ENCODE peak calls at places on chromosomes 11 and 22, in five cellular contexts. V is GM23248, Y is dorsolateral prefrontal cortex, K is cardiac muscle cell, E is RWPE1. P is an unnamed sample.

GRCh38 chr11:105713696-105714095 is 103.8 kb downstream of the GRIA4 start:
- DNase-seq in K (no peak), V (no peak), Y (no peak), E (no peak), P (no peak)

GRCh38 chr22:34833982-34834510 is 231.9 kb upstream of the ISX start:
- DNase-seq in E (no peak), Y (no peak), K (no peak), V (no peak), P (no peak)

GRCh38 chr11:95231881-95232605 is 1.0 kb upstream of the SESN3 start:
- DNase-seq in K (peak; percentile 67), V (peak; percentile 82), Y (peak; percentile 79), E (no peak), P (peak; percentile 70)

GRCh38 chr11:74319139-74319538 is 7.7 kb upstream of the P4HA3 start:
- DNase-seq in K (no peak), V (peak; percentile 97), E (peak; percentile 59), Y (no peak), P (no peak)

GRCh38 chr11:130528301-130528651 is 79.8 kb downstream of the ADAMTS15 start:
- DNase-seq in Y (no peak), K (no peak), V (no peak), E (no peak), P (no peak)

GRCh38 chr11:61460474-61460881 is 30.6 kb downstream of the SDHAF2 start:
- DNase-seq in K (no peak), Y (no peak), E (no peak), V (peak; percentile 75), P (peak; percentile 59)

GRCh38 chr11:762421-763072 is 14.7 kb downstream of the GATD1 start:
- DNase-seq in E (peak; percentile 94), Y (peak; percentile 83), V (peak; percentile 94), K (no peak), P (no peak)

GRCh38 chr11:39910087-39910486 is 1549.4 kb downstream of the LRRC4C start:
- DNase-seq in Y (no peak), E (peak; percentile 15), V (no peak), K (no peak), P (no peak)

GRCh38 chr11:128862913-128863660 is 4.0 kb downstream of the KCNJ1 start:
- DNase-seq in K (no peak), Y (no peak), E (peak; percentile 25), V (peak; percentile 86), P (no peak)

GRCh38 chr11:118435893-118436624 is at the start of gene KMT2A:
- DNase-seq in K (peak; percentile 98), Y (peak; percentile 95), E (peak; percentile 93), V (peak; percentile 97), P (peak; percentile 88)

DNA sequence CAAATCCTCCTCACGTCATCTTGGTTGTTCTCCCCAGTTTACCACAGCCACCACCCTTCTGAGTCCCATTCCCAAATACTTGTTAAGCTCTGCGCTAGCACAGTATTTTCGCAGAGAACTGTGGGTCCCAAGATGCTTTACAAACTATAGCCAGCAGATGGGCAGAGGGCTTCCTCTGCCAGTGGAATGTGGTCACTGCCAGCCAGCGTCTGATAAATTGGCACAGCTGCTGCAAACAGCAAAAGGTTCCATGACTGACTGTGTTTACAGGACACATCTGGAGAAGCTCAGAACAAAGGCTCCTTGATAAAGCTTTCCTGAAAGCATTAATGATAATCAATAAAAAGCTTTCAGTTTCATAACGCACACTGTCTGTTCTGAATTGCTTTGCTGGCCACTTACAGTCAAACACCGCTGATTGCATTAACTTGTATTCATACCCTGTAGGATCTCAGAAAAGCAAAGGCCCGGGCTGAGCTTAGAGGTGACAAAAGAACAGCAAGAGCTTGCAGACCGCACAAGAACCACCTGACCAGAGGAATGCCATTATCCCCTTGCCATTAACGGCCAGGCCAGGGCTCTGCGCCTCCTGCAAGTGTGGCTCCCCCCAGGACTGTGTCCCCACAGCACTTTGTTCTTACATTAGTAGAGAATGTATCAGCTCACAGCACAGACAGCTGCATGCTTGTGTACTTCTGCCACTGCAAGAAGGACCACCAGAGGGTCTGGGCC is 120.6 kb downstream of the MICAL3 start:
- DNase-seq in Y (no peak), V (no peak), K (peak; percentile 33), E (no peak), P (peak; percentile 37)
- H3K27ac ChIP-seq in Y (peak overlapping the region; percentile 95), V (no peak overlapping the region), K (peak overlapping the region; percentile 14), E (no peak overlapping the region), P (peak overlapping the region; percentile 90)

DNA sequence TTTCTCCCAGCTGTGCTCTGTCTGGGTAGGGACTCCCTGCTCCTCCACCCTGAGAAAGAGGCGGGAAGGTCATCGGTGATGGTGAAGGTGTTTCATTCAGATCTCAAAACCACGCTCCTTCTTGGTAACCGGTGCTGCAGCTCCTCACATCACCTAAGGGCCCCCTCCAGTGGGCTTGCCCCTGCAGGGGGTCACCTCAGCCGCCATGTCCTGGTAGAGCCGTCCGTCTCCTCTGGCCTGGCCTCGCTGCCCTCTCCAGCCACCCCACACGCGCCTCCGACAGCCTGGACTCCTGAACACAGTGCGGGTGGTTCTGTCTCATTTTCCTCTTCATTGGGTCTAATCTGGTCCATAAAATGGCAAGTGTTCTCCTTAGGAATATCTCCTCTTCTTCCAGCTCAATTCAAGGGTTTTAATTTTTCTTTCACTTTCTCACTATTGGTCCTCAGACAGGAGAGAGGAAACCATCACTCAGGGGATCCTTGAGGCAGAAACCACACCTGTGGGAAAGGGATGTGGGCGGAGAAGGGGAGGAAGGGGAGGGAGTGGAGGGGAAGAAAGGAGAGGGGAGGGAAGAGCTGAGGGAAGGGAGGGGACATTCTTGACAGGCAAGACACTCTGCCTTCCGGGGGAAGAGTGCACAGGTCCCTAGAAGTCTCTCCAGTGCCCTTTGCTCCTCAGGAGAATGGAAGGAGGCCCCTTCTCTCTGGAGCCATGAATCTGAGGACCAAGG is 1338.4 kb downstream of the TBC1D22A start:
- DNase-seq in E (no peak), V (no peak), Y (no peak), K (no peak), P (no peak)
- H3K27ac ChIP-seq in E (no peak overlapping the region), V (no peak overlapping the region), Y (no peak overlapping the region), K (no peak overlapping the region), P (no peak overlapping the region)

DNA sequence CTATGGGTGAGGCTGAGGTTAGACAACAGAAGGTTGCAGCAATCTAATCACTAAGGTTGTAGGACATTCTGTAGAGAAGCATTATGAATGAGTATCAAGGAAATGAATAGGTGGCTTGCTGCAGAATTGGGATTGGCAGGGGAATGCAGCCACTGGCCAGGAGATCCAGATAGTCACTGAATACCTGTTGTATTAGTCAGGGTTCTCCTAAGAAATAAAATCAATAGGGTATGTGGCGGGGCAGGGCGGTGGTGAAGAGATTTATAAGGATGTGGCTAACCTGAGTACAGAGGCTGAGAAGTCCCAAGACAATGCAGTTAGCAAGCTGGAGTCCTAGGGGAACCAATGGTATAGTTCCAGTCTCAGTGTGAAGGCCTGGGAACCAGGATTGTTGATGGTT is 163.0 kb downstream of the SPON1 start:
- DNase-seq in E (peak; percentile 42), K (no peak), Y (no peak), V (no peak), P (no peak)
- H3K27ac ChIP-seq in E (no peak overlapping the region), K (no peak overlapping the region), Y (no peak overlapping the region), V (no peak overlapping the region), P (no peak overlapping the region)

DNA sequence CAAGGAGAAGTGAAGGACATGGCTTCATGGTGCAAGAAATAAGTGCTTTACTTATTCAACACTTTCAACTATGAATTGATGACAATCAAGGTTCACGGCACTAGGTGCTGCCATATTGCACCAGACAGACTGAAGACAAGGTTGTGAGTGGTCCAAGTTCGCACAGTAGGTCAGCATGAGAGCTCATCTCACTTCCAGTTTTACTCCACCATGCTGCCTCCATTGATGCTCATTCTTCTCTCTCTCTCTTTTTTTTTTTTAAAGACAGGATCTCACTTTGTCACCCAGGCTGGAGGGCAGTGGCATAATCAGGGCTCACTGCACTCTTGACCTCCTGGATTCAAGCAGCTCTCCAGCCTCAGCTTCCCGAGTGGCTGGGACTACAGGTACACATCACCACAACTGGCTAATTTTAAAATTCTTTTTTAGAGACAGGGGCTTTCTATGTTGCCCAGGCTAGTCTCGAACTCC is 47.7 kb downstream of the EHF start:
- DNase-seq in E (no peak), K (no peak), Y (no peak), V (no peak), P (no peak)
- H3K27ac ChIP-seq in E (no peak overlapping the region), K (no peak overlapping the region), Y (no peak overlapping the region), V (no peak overlapping the region), P (no peak overlapping the region)

GRCh38 chr11:62789576-62789975 is 2.2 kb downstream of the TMEM223 start:
- DNase-seq in V (no peak), K (no peak), Y (no peak), E (no peak), P (no peak)
- H3K27ac ChIP-seq in V (no peak overlapping the region), K (peak overlapping the region; percentile 10), Y (no peak overlapping the region), E (peak overlapping the region; percentile 99), P (no peak overlapping the region)

DNA sequence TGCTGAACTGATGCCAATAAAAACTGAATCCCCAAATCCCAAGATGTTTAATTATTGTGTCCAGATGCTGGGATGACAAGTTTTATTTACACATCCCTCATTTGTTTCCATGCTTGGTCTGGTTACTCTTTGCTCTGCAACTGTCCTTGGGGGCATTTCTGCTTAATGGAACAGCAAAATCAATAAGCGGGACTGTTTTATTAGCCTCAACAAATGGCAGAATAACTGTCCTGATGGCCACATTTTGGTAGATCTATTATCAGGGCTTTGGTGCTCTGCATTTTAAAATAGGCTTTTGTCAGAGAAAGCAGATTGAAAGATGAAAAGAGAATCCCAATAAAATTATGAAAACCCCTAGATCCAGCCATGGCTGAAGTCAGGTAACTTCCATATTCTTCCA is 86.2 kb downstream of the C11orf87 start:
- DNase-seq in Y (no peak), V (no peak), E (no peak), K (no peak), P (no peak)
- H3K27ac ChIP-seq in Y (no peak overlapping the region), V (no peak overlapping the region), E (no peak overlapping the region), K (no peak overlapping the region), P (no peak overlapping the region)

DNA sequence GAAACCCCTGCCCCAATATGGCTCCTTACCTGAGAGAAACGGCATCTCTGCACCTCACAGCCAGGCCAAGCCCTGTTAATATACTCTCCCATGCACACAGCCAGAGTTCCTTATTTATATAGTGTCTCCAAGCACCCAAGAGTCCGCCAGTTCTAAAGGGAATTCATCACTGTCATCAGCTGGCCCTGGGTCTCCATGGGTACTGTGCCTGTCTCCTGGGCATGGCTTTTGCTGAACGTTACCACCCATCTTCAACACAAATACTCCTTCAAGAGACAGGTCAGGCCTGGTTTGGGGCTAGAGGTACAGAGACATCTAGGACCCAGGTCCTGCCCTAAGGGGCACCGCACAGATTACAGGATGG is 1.6 kb upstream of the ATG16L2 start:
- DNase-seq in K (peak; percentile 41), Y (no peak), E (peak; percentile 22), V (no peak), P (no peak)
- H3K27ac ChIP-seq in K (no peak overlapping the region), Y (no peak overlapping the region), E (peak overlapping the region; percentile 91), V (peak overlapping the region; percentile 96), P (no peak overlapping the region)

GRCh38 chr11:107563702-107564101 is 1.8 kb downstream of the ALKBH8 start:
- DNase-seq in K (peak; percentile 51), E (peak; percentile 29), V (peak; percentile 81), Y (no peak), P (no peak)
- H3K27ac ChIP-seq in K (no peak overlapping the region), E (no peak overlapping the region), V (peak overlapping the region; percentile 94), Y (no peak overlapping the region), P (no peak overlapping the region)

P was measured in substantia nigra.